ENCODE peak calls at places on chromosomes 5 and 9, in six cellular contexts. D is neuronal stem cell, M is IMR-90, T is H9, S is mesendoderm, F is H1. P is an unnamed sample.

GRCh38 chr5:168656633-168657032 is 77.5 kb upstream of the PANK3 start:
- DNase-seq in S (no peak), D (no peak), F (peak), T (no peak), M (no peak), P (peak)

GRCh38 chr5:39224196-39224754 is 4.9 kb upstream of the FYB1 start:
- DNase-seq in T (no peak), S (peak), D (no peak), F (no peak), M (peak), P (peak)

GRCh38 chr9:81125446-81126092 is 563.8 kb downstream of the TLE1 start:
- DNase-seq in D (no peak), T (no peak), M (peak), F (no peak), S (peak), P (peak)

GRCh38 chr9:93965830-93966577 is 10.8 kb upstream of the BARX1 start:
- DNase-seq in F (no peak), M (no peak), S (peak), D (no peak), T (peak), P (no peak)

GRCh38 chr5:149732500-149733128 is 2.5 kb downstream of the PPARGC1B start:
- DNase-seq in T (no peak), D (no peak), M (no peak), F (no peak), S (peak), P (peak)

GRCh38 chr9:95511232-95511951 is 5.4 kb downstream of the PTCH1 start:
- DNase-seq in M (peak), D (no peak), T (no peak), S (peak), F (peak), P (peak)

GRCh38 chr9:88766778-88767503 is 224.3 kb upstream of the S1PR3 start:
- DNase-seq in T (no peak), M (peak), D (no peak), S (no peak), F (no peak), P (peak)

GRCh38 chr9:68455436-68455835 is 85.2 kb downstream of the TMEM252 start:
- DNase-seq in D (no peak), M (no peak), F (no peak), S (no peak), T (no peak), P (no peak)

GRCh38 chr5:178431777-178432155 is 158.4 kb downstream of the COL23A1 start:
- DNase-seq in S (no peak), D (no peak), F (no peak), M (peak), T (no peak), P (peak)

GRCh38 chr5:73296772-73297171 is 123.8 kb downstream of the TMEM174 start:
- DNase-seq in D (no peak), T (no peak), F (no peak), S (peak), M (peak), P (peak)

GRCh38 chr5:43251754-43252153 is 59.7 kb downstream of the NIM1K start:
- DNase-seq in T (no peak), S (no peak), F (no peak), D (no peak), M (no peak), P (no peak)

GRCh38 chr9:101478444-101478843 is 42.9 kb upstream of the ALDOB start:
- DNase-seq in D (no peak), T (no peak), M (no peak), S (no peak), F (no peak), P (no peak)

GRCh38 chr5:96565843-96566242 is 96.3 kb upstream of the CAST start:
- DNase-seq in F (no peak), D (no peak), S (peak), M (peak), T (no peak), P (peak)

GRCh38 chr5:74549351-74549750 is 91.2 kb downstream of the ENC1 start:
- DNase-seq in T (no peak), M (no peak), D (no peak), S (peak), F (no peak), P (no peak)

GRCh38 chr9:124266139-124266825 is 8.5 kb downstream of the NEK6 start:
- DNase-seq in S (no peak), M (peak), T (no peak), F (no peak), D (no peak), P (peak)

GRCh38 chr5:95993261-95993660 is 31.6 kb upstream of the ELL2 start:
- DNase-seq in D (no peak), S (no peak), M (no peak), T (no peak), F (no peak), P (no peak)

GRCh38 chr5:103066346-103066745 is 53.6 kb downstream of the GIN1 start:
- DNase-seq in F (no peak), S (peak), M (no peak), D (no peak), T (no peak), P (peak)

GRCh38 chr5:103862398-103862797 is 299.8 kb upstream of the NUDT12 start:
- DNase-seq in D (no peak), T (no peak), S (peak), M (no peak), F (no peak), P (no peak)

GRCh38 chr9:3894764-3895163 is 369.0 kb upstream of the RFX3 start:
- DNase-seq in S (no peak), T (no peak), M (peak), D (no peak), F (no peak), P (peak)

GRCh38 chr5:38576442-38576841 is 20.0 kb upstream of the LIFR start:
- DNase-seq in F (no peak), D (no peak), S (no peak), T (no peak), M (no peak), P (no peak)

GRCh38 chr9:98709968-98710965 is 1.5 kb upstream of the GABBR2 start:
- DNase-seq in S (peak), M (peak), F (no peak), T (peak), D (no peak), P (peak)

GRCh38 chr9:121735065-121735791 is 83.8 kb downstream of the DAB2IP start:
- DNase-seq in M (peak), F (peak), T (peak), D (no peak), S (peak), P (peak)

GRCh38 chr5:75522025-75522424 is 10.3 kb downstream of the POLK start:
- DNase-seq in F (no peak), M (peak), S (no peak), T (no peak), D (no peak), P (peak)

GRCh38 chr5:142100307-142100706 is 8.3 kb upstream of the NDFIP1 start:
- DNase-seq in F (no peak), M (no peak), D (no peak), S (no peak), T (no peak), P (no peak)

GRCh38 chr9:13383216-13383615 is 103.7 kb upstream of the MPDZ start:
- DNase-seq in D (no peak), M (no peak), T (no peak), F (no peak), S (no peak), P (no peak)
- H2BK15ac ChIP-seq in D (no peak), M (no peak), T (no peak), F (no peak), S (no peak), P (no peak)

DNA sequence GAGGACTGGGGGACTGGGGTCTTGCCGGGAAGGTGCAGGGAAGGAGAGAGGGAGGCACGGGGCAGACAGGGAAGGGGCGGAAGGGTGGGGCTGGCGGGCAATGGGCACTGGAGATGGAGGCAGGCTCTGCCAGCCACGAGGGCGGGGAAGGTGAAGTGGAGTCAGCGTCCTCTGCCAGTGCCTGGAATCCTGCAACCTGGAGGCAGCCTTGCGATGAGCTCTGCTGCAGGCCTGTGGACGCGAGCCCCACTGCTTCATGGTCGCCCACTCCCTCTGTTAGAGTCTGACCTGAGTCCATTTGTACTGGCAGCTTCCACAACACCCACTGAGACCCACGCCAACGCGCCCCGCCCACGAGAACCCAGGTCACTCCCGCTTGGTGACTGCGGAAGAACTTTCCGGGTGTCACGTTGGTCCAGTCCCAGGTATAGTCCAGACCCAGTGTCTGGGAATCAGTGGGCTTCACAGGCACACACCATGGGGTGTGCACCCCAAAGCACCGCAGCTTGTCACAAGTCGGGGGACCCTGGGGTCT is 106.4 kb upstream of the PPP1R26 start:
- DNase-seq in S (no peak), D (no peak), T (no peak), M (no peak), F (no peak), P (no peak)
- H2BK15ac ChIP-seq in S (no peak), D (peak), T (no peak), M (no peak), F (no peak), P (no peak)

DNA sequence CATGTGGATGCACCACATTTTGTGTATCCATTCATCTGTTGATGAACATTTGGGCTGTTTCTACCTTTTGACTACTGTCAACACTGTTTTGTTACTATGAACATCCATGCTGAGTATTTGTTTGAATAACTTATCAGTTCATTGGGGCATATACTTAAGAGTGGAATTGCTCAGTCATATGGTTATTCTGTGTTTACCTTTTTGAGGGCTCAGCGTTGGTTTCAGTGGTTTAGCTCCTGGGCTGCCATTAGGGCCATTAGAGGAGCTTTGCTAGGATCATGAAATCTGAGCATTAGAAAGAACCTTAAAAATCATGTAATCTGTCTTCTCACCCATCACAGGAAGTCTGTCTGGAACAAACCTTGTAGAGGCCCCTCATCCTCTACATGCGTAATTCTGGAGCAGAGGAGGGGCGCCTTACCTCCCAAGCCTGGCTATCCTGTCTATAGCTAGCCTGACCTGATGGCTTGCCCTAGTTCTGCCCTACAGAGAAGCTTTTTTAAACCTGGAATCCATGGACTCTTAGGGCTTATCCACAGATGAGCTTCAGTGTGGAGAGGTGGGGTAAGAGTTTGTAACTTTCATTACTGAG is 92.9 kb downstream of the PDZD2 start:
- DNase-seq in D (no peak), S (no peak), M (no peak), T (no peak), F (no peak), P (peak)
- H2BK15ac ChIP-seq in D (no peak), S (no peak), M (no peak), T (no peak), F (no peak), P (no peak)

DNA sequence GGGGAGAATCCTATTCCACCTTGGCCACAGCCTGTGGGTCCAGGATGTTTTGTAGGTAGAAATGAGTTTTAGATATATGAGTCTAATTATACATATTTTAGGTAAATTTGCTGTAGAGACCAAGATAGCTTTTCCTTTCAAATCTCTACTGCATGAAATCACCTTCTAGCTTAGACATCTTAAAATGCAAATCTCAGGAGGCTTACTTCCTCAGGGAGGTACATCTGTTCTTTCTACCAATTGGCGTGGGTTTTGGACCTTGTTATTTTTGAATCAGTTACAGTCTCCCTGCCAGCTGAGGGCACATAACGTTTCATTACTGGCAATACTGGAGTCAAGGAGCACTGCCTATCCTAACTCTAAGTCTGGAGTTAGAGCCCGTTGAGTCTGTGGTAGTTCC is 28.7 kb upstream of the MAST4 start:
- DNase-seq in T (no peak), S (no peak), M (no peak), D (no peak), F (no peak), P (no peak)
- H2BK15ac ChIP-seq in T (no peak), S (no peak), M (no peak), D (no peak), F (no peak), P (no peak)

GRCh38 chr5:116494784-116495480 is 79.7 kb downstream of the SEMA6A start:
- DNase-seq in T (no peak), F (no peak), M (no peak), S (no peak), D (no peak), P (no peak)
- H2BK15ac ChIP-seq in T (no peak), F (no peak), M (no peak), S (no peak), D (no peak), P (no peak)

GRCh38 chr9:132965478-132965877 is 13.0 kb upstream of the GFI1B start:
- DNase-seq in F (no peak), D (no peak), S (no peak), M (no peak), T (no peak), P (no peak)
- H2BK15ac ChIP-seq in F (no peak), D (no peak), S (no peak), M (no peak), T (no peak), P (no peak)

GRCh38 chr5:88778736-88779135 is 104.2 kb downstream of the MEF2C start:
- DNase-seq in T (no peak), F (no peak), S (no peak), M (no peak), D (no peak), P (no peak)
- H2BK15ac ChIP-seq in T (no peak), F (no peak), S (no peak), M (no peak), D (no peak), P (no peak)

GRCh38 chr9:114212841-114213240 is 57.5 kb downstream of the COL27A1 start:
- DNase-seq in D (no peak), S (no peak), M (no peak), F (no peak), T (no peak), P (no peak)

GRCh38 chr9:114214686-114215397 is 59.5 kb downstream of the COL27A1 start:
- DNase-seq in F (no peak), D (no peak), M (no peak), T (no peak), S (no peak), P (no peak)

GRCh38 chr9:114216081-114216480 is 60.7 kb downstream of the COL27A1 start:
- DNase-seq in S (no peak), F (no peak), D (no peak), M (peak), T (no peak), P (no peak)

GRCh38 chr9:114213566-114213965 is 58.2 kb downstream of the COL27A1 start:
- DNase-seq in F (no peak), M (no peak), T (no peak), D (no peak), S (no peak), P (no peak)

GRCh38 chr9:114214181-114214580 is 58.8 kb downstream of the COL27A1 start:
- DNase-seq in F (no peak), D (no peak), M (peak), T (no peak), S (no peak), P (no peak)
- H2BK15ac ChIP-seq in F (no peak), D (no peak), M (no peak), T (no peak), S (no peak), P (no peak)

GRCh38 chr5:19411936-19412335 is 576.1 kb downstream of the CDH18 start:
- DNase-seq in F (no peak), S (no peak), M (no peak), T (no peak), D (no peak), P (no peak)
- H2BK15ac ChIP-seq in F (no peak), S (no peak), M (no peak), T (no peak), D (no peak), P (no peak)

P was measured in mesenchymal stem cell.